ENCODE peak calls at places on chromosomes 5 and 9, in eight cellular contexts. W, X, Z, A, G, T, J and H are unnamed samples.

GRCh38 chr9:20361220-20361619 is 261.1 kb downstream of the MLLT3 start:
- DNase-seq in W (no peak), X (no peak), Z (no peak), A (no peak), G (no peak), T (no peak), J (no peak), H (no peak)

GRCh38 chr5:116032094-116032517 is at the start of gene ARL14EPL:
- DNase-seq in W (peak; percentile 44), X (no peak), Z (no peak), A (no peak), G (peak; percentile 19), T (peak; percentile 92), J (no peak), H (no peak)

GRCh38 chr9:108156270-108156998 is 666.9 kb upstream of the KLF4 start:
- DNase-seq in W (peak; percentile 40), X (no peak), Z (no peak), A (no peak), G (no peak), T (no peak), J (no peak), H (no peak)

GRCh38 chr9:136465500-136466154 is 17.2 kb downstream of the SEC16A start:
- DNase-seq in W (no peak), X (no peak), Z (no peak), A (no peak), G (no peak), T (no peak), J (no peak), H (no peak)

GRCh38 chr5:53943938-53944337 is 366.4 kb downstream of the ARL15 start:
- DNase-seq in W (no peak), X (no peak), Z (no peak), A (no peak), G (no peak), T (no peak), J (no peak), H (no peak)

GRCh38 chr5:72470817-72471216 is 36.4 kb downstream of the ZNF366 start:
- DNase-seq in W (peak; percentile 5), X (no peak), Z (no peak), A (no peak), G (no peak), T (no peak), J (no peak), H (no peak)

GRCh38 chr5:15026944-15027343 is 155.4 kb upstream of the ANKH start:
- DNase-seq in W (no peak), X (no peak), Z (no peak), A (no peak), G (no peak), T (no peak), J (no peak), H (no peak)

GRCh38 chr5:40988761-40989510 is 79.6 kb downstream of the C7 start:
- DNase-seq in W (no peak), X (no peak), Z (no peak), A (no peak), G (no peak), T (no peak), J (no peak), H (no peak)

GRCh38 chr9:83722726-83723495 is 15.2 kb upstream of the UBQLN1 start:
- DNase-seq in W (no peak), X (no peak), Z (no peak), A (no peak), G (no peak), T (no peak), J (no peak), H (no peak)

GRCh38 chr9:75612754-75613153 is 277.7 kb upstream of the PCSK5 start:
- DNase-seq in W (no peak), X (no peak), Z (no peak), A (no peak), G (no peak), T (no peak), J (no peak), H (no peak)

GRCh38 chr9:108787664-108788048 is 68.1 kb downstream of the ACTL7B start:
- DNase-seq in W (no peak), X (no peak), Z (no peak), A (no peak), G (no peak), T (no peak), J (no peak), H (no peak)

GRCh38 chr5:126450388-126450787 is 27.2 kb downstream of the GRAMD2B start:
- DNase-seq in W (no peak), X (no peak), Z (no peak), A (no peak), G (no peak), T (no peak), J (no peak), H (no peak)

GRCh38 chr9:134785325-134786108 is 95.1 kb upstream of the FCN2 start:
- DNase-seq in W (no peak), X (no peak), Z (no peak), A (no peak), G (no peak), T (no peak), J (no peak), H (no peak)